ENCODE peak calls at places on chromosome 2, in five cellular contexts. B, V, C, Z and I are unnamed samples.

GRCh38 chr2:63827749-63828148 is 13.9 kb upstream of the UGP2 start:
- DNase-seq in V (no peak), C (no peak), B (no peak), Z (no peak), I (no peak)

GRCh38 chr2:138974651-138975050 is 194.5 kb upstream of the NXPH2 start:
- DNase-seq in C (no peak), Z (no peak), B (no peak), V (no peak), I (no peak)

GRCh38 chr2:73640537-73640936 is 1.7 kb downstream of the NAT8 start:
- DNase-seq in V (peak; percentile 28), C (no peak), B (peak; percentile 29), Z (no peak), I (no peak)

GRCh38 chr2:235981629-235982028 is 186.6 kb downstream of the GBX2 start:
- DNase-seq in B (no peak), C (no peak), V (no peak), Z (peak; percentile 18), I (no peak)

GRCh38 chr2:127859712-127860085 is 1.7 kb upstream of the POLR2D start:
- DNase-seq in C (peak; percentile 56), V (peak; percentile 83), Z (peak; percentile 93), B (peak; percentile 96), I (peak; percentile 86)

GRCh38 chr2:76391663-76392062 is 680.9 kb upstream of the GCFC2 start:
- DNase-seq in Z (peak; percentile 86), B (peak; percentile 36), V (no peak), C (no peak), I (no peak)

GRCh38 chr2:172672114-172672513 is 63.5 kb upstream of the RAPGEF4 start:
- DNase-seq in C (no peak), V (no peak), Z (no peak), B (no peak), I (no peak)

GRCh38 chr2:199975297-199975895 is 20.0 kb downstream of the MAIP1 start:
- DNase-seq in B (no peak), C (no peak), V (no peak), Z (no peak), I (no peak)

GRCh38 chr2:69559696-69560482 is 83.7 kb downstream of the AAK1 start:
- DNase-seq in V (no peak), Z (peak; percentile 63), B (peak; percentile 24), C (no peak), I (no peak)

GRCh38 chr2:677056-677949 is at the start of gene TMEM18:
- DNase-seq in B (peak; percentile 97), Z (peak; percentile 99), C (peak; percentile 99), V (peak; percentile 95), I (no peak)

GRCh38 chr2:26605195-26605968 is 35.8 kb downstream of the CIB4 start:
- DNase-seq in C (no peak), B (peak; percentile 39), V (peak; percentile 48), Z (peak; percentile 76), I (no peak)

GRCh38 chr2:170165129-170165528 is 12.8 kb upstream of the MYO3B start:
- DNase-seq in C (no peak), Z (no peak), B (no peak), V (no peak), I (no peak)

GRCh38 chr2:118881490-118882129 is 34.2 kb upstream of the EN1 start:
- DNase-seq in V (peak; percentile 50), B (peak; percentile 74), Z (peak; percentile 72), C (peak; percentile 65), I (no peak)

GRCh38 chr2:110718990-110719389 is 13.4 kb upstream of the ACOXL start:
- DNase-seq in V (no peak), C (no peak), B (no peak), Z (no peak), I (no peak)

GRCh38 chr2:118000041-118000440 is 13.8 kb downstream of the CCDC93 start:
- DNase-seq in C (no peak), B (no peak), V (no peak), Z (no peak), I (no peak)

GRCh38 chr2:5250482-5250881 is 441.7 kb upstream of the SOX11 start:
- DNase-seq in V (no peak), B (no peak), Z (no peak), C (no peak), I (no peak)

GRCh38 chr2:235496239-235496621 is 2.4 kb downstream of the AGAP1 start:
- DNase-seq in Z (no peak), B (no peak), C (no peak), V (no peak), I (no peak)

GRCh38 chr2:143030127-143030526 is 99.1 kb upstream of the ARHGAP15 start:
- DNase-seq in Z (no peak), B (no peak), C (no peak), V (no peak), I (no peak)

GRCh38 chr2:96760986-96761832 is 507 bp downstream of the CNNM4 start:
- DNase-seq in V (peak; percentile 27), Z (no peak), C (peak; percentile 81), B (peak; percentile 58), I (peak; percentile 90)

GRCh38 chr2:191190439-191190838 is 39.6 kb upstream of the STAT4 start:
- DNase-seq in Z (no peak), C (no peak), B (no peak), V (no peak), I (no peak)

GRCh38 chr2:194819367-194819766 is 837.7 kb upstream of the SLC39A10 start:
- DNase-seq in B (no peak), C (no peak), Z (peak; percentile 12), V (no peak), I (no peak)

GRCh38 chr2:135742307-135742838 is 718 bp downstream of the UBXN4 start:
- DNase-seq in C (no peak), V (peak; percentile 26), B (peak; percentile 45), Z (peak; percentile 65), I (no peak)

GRCh38 chr2:118474151-118474561 is 373.3 kb downstream of the EN1 start:
- DNase-seq in C (no peak), V (no peak), B (no peak), Z (peak; percentile 58), I (no peak)

GRCh38 chr2:205811387-205811786 is 129.1 kb downstream of the NRP2 start:
- DNase-seq in C (no peak), B (no peak), Z (no peak), V (no peak), I (no peak)

GRCh38 chr2:17470855-17471641 is 47.2 kb downstream of the RAD51AP2 start:
- DNase-seq in C (no peak), V (no peak), B (no peak), Z (peak; percentile 20), I (no peak)

GRCh38 chr2:168210898-168211570 is 36.4 kb downstream of the STK39 start:
- DNase-seq in Z (no peak), B (no peak), V (peak; percentile 25), C (no peak), I (no peak)

GRCh38 chr2:226151157-226151556 is 648.5 kb downstream of the IRS1 start:
- DNase-seq in Z (no peak), B (no peak), V (no peak), C (no peak), I (no peak)

GRCh38 chr2:203934006-203934632 is 2.4 kb upstream of the ICOS start:
- DNase-seq in Z (no peak), B (no peak), C (no peak), V (no peak), I (no peak)

GRCh38 chr2:136305517-136306192 is 187.7 kb upstream of the CXCR4 start:
- DNase-seq in Z (no peak), B (no peak), V (no peak), C (no peak), I (no peak)

GRCh38 chr2:178251126-178251525 is 56.8 kb downstream of the OSBPL6 start:
- DNase-seq in B (no peak), Z (no peak), C (no peak), V (no peak), I (no peak)

GRCh38 chr2:216031960-216032689 is 18.8 kb upstream of the MREG start:
- DNase-seq in Z (no peak), V (no peak), B (no peak), C (no peak), I (no peak)

DNA sequence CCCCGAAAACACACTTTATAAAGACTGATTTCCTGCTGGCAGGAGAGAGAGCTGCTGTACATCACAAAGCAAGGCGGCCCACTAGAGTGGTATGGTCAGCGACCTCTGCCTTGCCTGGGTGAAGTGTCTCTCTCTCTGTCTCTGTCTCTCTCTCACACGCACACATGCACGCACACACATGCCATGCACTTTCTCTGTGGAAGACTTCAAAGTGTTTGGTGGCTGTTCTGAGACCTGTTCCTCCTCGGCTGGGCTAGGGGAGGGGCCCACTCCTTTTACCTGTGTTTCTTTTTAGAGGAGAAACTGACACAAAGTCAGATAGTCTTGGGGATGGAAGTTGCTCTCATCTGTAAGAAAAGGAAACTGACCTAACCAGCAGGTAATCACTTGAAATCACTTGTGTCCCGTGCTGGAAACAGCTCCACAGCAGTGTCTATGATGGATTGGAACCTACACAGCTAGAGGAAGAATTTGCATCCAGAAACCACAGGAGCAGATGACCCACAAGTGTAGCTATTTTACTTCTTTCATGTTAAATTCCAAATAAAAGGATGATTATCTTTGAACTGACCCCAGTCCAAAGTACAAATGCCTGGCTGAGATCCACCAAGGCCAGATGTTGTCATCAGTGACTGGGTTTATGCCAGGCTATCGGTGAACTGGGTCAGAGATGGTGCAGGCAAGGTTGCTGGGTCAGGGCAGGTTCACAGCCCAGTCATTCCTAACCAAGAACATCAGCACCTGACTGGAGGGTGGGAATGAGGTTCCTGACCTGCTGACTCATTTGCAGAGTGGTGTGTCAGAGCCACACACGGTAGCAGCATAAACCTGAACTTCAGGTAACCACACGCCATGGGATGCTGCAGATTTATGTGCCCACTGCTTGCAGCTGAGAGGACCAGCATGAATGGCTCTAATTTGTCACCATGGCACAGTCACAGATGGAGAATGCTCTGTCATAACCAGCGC is 63.0 kb downstream of the NPAS2 start:
- DNase-seq in Z (no peak), V (no peak), C (no peak), B (peak; percentile 61), I (no peak)
- H3K4me1 ChIP-seq in Z (peaks cover 6% of the 10 kb centered on the region), V (no peaks in the 10 kb centered on the region), C (peaks cover 7% of the 10 kb centered on the region), B (peaks cover 86% of the 10 kb centered on the region), I (peaks cover 3% of the 10 kb centered on the region)

GRCh38 chr2:171412571-171412970 is 21.2 kb downstream of the METTL8 start:
- DNase-seq in V (no peak), B (no peak), C (no peak), Z (no peak), I (no peak)
- H3K27ac ChIP-seq in V (no peak overlapping the region), B (no peak overlapping the region), C (no peak overlapping the region), Z (no peak overlapping the region), I (no peak overlapping the region)

DNA sequence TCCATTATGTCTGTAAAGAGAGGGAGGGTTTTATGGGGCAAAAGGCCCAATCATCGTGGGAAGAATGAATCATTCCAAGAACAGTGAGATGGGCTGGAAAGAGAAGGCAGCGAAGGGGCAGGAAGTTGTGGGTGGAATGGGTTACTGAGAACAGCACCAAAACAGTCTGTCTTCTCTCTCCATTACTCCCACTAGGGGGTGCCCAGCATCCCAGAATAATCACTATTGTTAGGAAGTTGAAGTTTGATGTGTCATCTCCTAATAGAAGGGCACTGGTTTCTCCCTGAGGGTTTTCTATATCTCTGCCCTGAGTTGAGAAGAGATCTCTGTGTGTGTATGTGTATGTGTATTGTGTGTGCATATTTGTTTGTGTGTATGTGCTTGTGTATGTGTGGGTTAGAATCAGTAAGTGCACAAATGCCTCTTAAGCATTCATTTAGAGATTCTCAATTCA is 76.6 kb upstream of the MAP4K3 start:
- DNase-seq in Z (peak; percentile 61), B (peak; percentile 59), C (peak; percentile 46), V (peak; percentile 40), I (no peak)
- H3K4me1 ChIP-seq in Z (peaks cover 29% of the 10 kb centered on the region), B (peaks cover 59% of the 10 kb centered on the region), C (peaks cover 28% of the 10 kb centered on the region), V (no peaks in the 10 kb centered on the region), I (peaks cover 60% of the 10 kb centered on the region)

DNA sequence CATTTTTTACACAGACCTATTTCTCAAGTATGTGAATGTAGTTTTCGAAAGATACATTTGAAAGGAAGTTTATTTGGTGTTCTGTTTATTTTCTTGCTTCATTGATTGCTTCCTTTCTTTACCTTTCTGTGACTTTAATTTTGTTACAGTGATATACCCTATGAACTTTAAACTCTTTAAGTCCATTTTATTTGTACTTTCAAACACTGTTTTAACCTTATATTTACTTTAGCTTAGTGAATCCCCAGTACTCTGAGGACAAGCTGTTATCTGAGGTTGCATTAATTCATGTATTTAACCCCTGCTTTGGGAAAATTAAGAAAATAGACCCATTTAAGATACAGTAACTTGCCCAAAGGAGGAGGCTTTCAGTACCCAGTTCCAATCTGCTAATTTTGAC is 93.5 kb downstream of the SCN3A start:
- DNase-seq in V (no peak), Z (no peak), B (no peak), C (no peak), I (no peak)
- H3K27ac ChIP-seq in V (no peak overlapping the region), Z (no peak overlapping the region), B (no peak overlapping the region), C (no peak overlapping the region), I (no peak overlapping the region)